ENCODE peak calls at places on chromosomes 7 and 10, in six cellular contexts. V, F, D, Z, M and H are unnamed samples.

GRCh38 chr10:69818676-69819239 is 17.1 kb downstream of the COL13A1 start:
- DNase-seq in V (no peak), F (no peak), D (no peak), Z (no peak), M (no peak), H (no peak)

GRCh38 chr7:371119-371778 is 81.3 kb downstream of the FOXL3 start:
- DNase-seq in V (no peak), F (no peak), D (no peak), Z (no peak), M (peak; percentile 3), H (no peak)

GRCh38 chr10:20742737-20743136 is 154.4 kb downstream of the NEBL start:
- DNase-seq in V (no peak), F (no peak), D (no peak), Z (no peak), M (no peak), H (no peak)

GRCh38 chr7:101635484-101635883 is 6.4 kb upstream of the MYL10 start:
- DNase-seq in V (no peak), F (no peak), D (no peak), Z (no peak), M (no peak), H (no peak)

GRCh38 chr7:120274482-120274881 is 1.5 kb downstream of the KCND2 start:
- DNase-seq in V (no peak), F (no peak), D (no peak), Z (no peak), M (no peak), H (no peak)

GRCh38 chr10:102604379-102604960 is 39.8 kb upstream of the TRIM8 start:
- DNase-seq in V (no peak), F (no peak), D (peak; percentile 72), Z (peak; percentile 55), M (no peak), H (no peak)

GRCh38 chr10:33901166-33901565 is 566.7 kb upstream of the NRP1 start:
- DNase-seq in V (no peak), F (no peak), D (peak; percentile 80), Z (no peak), M (no peak), H (no peak)

GRCh38 chr7:1400351-1400750 is 58.9 kb downstream of the MICALL2 start:
- DNase-seq in V (no peak), F (no peak), D (no peak), Z (peak; percentile 32), M (peak; percentile 47), H (peak; percentile 11)

GRCh38 chr7:34086064-34086463 is 180.7 kb downstream of the BMPER start:
- DNase-seq in V (no peak), F (no peak), D (no peak), Z (no peak), M (no peak), H (no peak)

GRCh38 chr10:133125901-133126300 is 34.1 kb upstream of the KNDC1 start:
- DNase-seq in V (no peak), F (no peak), D (no peak), Z (no peak), M (no peak), H (no peak)

GRCh38 chr7:93551063-93551895 is 23.2 kb downstream of the CALCR start:
- DNase-seq in V (no peak), F (peak; percentile 31), D (peak; percentile 66), Z (peak; percentile 23), M (no peak), H (no peak)

GRCh38 chr7:30791126-30791525 is 19.9 kb downstream of the MINDY4 start:
- DNase-seq in V (no peak), F (no peak), D (no peak), Z (peak; percentile 46), M (peak; percentile 52), H (no peak)

GRCh38 chr7:103344453-103345149 is at the start of gene DNAJC2:
- DNase-seq in V (peak; percentile 65), F (peak; percentile 92), D (peak; percentile 93), Z (peak; percentile 86), M (peak; percentile 80), H (peak; percentile 86)

GRCh38 chr10:29691564-29692064 is 56.8 kb upstream of the SVIL start:
- DNase-seq in V (no peak), F (no peak), D (peak; percentile 65), Z (peak; percentile 49), M (no peak), H (no peak)

GRCh38 chr10:85617751-85618150 is 748.8 kb downstream of the GRID1 start:
- DNase-seq in V (no peak), F (no peak), D (no peak), Z (no peak), M (no peak), H (no peak)